ENCODE peak calls at places on chromosomes 1 and 21, in nine cellular contexts. R, D, O, N, F, H, A, Z and S are unnamed samples.

GRCh38 chr1:7615138-7615537 is 156.0 kb upstream of the VAMP3 start:
- DNase-seq in N (no peak), R (no peak), D (no peak), F (no peak), Z (peak; percentile 37), O (no peak), A (peak; percentile 30), H (no peak), S (peak; percentile 13)

GRCh38 chr1:180863158-180863775 is 49.4 kb upstream of the KIAA1614 start:
- DNase-seq in N (no peak), D (no peak), R (no peak), A (no peak), F (peak; percentile 50), Z (no peak), H (peak; percentile 33), O (no peak), S (no peak)

GRCh38 chr1:153803479-153804056 is 28.4 kb downstream of the SLC27A3 start:
- DNase-seq in H (no peak), Z (no peak), D (no peak), N (no peak), O (no peak), A (no peak), R (no peak), F (no peak), S (no peak)

GRCh38 chr1:202671388-202671787 is 38.9 kb downstream of the SYT2 start:
- DNase-seq in F (no peak), H (no peak), R (no peak), D (no peak), A (no peak), Z (no peak), N (no peak), O (no peak), S (no peak)

GRCh38 chr1:44484155-44484688 is 79.2 kb downstream of the RNF220 start:
- DNase-seq in D (no peak), H (peak; percentile 38), A (no peak), N (peak; percentile 45), F (peak; percentile 84), R (no peak), Z (no peak), O (peak; percentile 71), S (no peak)

GRCh38 chr1:54577612-54578011 is 29.6 kb downstream of the ACOT11 start:
- DNase-seq in N (peak; percentile 87), D (no peak), F (peak; percentile 19), H (no peak), Z (no peak), R (no peak), A (peak; percentile 90), O (no peak), S (peak; percentile 75)

GRCh38 chr21:41832230-41833137 is 46.7 kb downstream of the PRDM15 start:
- DNase-seq in F (no peak), D (no peak), R (no peak), H (no peak), O (no peak), N (no peak), A (no peak), Z (no peak), S (peak; percentile 55)

GRCh38 chr1:43981636-43982035 is 2.6 kb downstream of the B4GALT2 start:
- DNase-seq in Z (no peak), F (no peak), A (no peak), H (no peak), D (no peak), O (no peak), R (no peak), N (no peak), S (no peak)

GRCh38 chr1:153617677-153618076 is 1.6 kb upstream of the S100A14 start:
- DNase-seq in R (no peak), O (peak; percentile 75), N (peak; percentile 81), A (peak; percentile 93), F (no peak), H (peak; percentile 69), Z (peak; percentile 94), D (peak; percentile 49), S (peak; percentile 95)

GRCh38 chr21:14545906-14546480 is at the start of gene SAMSN1:
- DNase-seq in F (no peak), Z (no peak), D (no peak), O (no peak), R (peak; percentile 50), N (peak; percentile 35), H (no peak), A (no peak), S (peak; percentile 84)

GRCh38 chr1:227058321-227058751 is 118.2 kb downstream of the COQ8A start:
- DNase-seq in N (no peak), F (peak; percentile 85), R (no peak), O (no peak), Z (no peak), H (no peak), A (no peak), D (no peak), S (no peak)

GRCh38 chr21:29022141-29022540 is 2.3 kb upstream of the USP16 start:
- DNase-seq in N (no peak), H (no peak), O (no peak), Z (no peak), D (no peak), A (no peak), R (no peak), F (no peak), S (no peak)

GRCh38 chr1:109677459-109677858 is 9.6 kb downstream of the GSTM2 start:
- DNase-seq in F (no peak), N (no peak), Z (no peak), O (no peak), D (no peak), A (no peak), R (no peak), H (no peak), S (no peak)

GRCh38 chr1:168736450-168736980 is 7.5 kb upstream of the DPT start:
- DNase-seq in H (peak; percentile 7), R (no peak), Z (no peak), D (no peak), A (no peak), F (no peak), O (no peak), N (no peak), S (no peak)
- H3K4me1 ChIP-seq in H (no peaks in the 10 kb centered on the region), R (no peaks in the 10 kb centered on the region), Z (no peaks in the 10 kb centered on the region), D (no peaks in the 10 kb centered on the region), A (no peaks in the 10 kb centered on the region), F (no peaks in the 10 kb centered on the region), O (no peaks in the 10 kb centered on the region), N (no peaks in the 10 kb centered on the region), S (no peaks in the 10 kb centered on the region)

DNA sequence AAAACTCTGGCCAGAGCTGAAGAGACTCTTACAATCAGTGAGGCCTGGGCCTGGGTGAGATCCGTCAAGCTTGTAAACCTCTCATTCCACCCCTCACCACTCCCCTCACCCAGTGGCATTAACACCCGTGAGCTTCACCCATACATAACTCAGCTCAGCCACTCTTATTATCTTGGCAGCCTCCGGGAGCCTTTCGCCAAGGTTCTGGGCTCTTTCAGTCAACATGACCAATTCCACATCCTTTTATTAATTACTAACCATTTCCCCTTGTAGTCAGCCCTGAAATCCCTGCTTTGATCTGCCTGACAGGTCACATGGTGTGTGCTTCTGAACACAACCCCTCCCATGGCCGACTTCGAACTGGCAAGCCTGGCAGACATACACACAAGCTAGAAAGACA is 134.8 kb downstream of the SETD4 start:
- DNase-seq in Z (no peak), H (no peak), D (no peak), A (peak; percentile 77), O (no peak), F (peak; percentile 82), N (no peak), R (no peak), S (no peak)
- H3K4me1 ChIP-seq in Z (peaks cover 16% of the 10 kb centered on the region), H (no peaks in the 10 kb centered on the region), D (no peaks in the 10 kb centered on the region), A (no peaks in the 10 kb centered on the region), O (no peaks in the 10 kb centered on the region), F (peaks cover 4% of the 10 kb centered on the region), N (no peaks in the 10 kb centered on the region), R (no peaks in the 10 kb centered on the region), S (no peaks in the 10 kb centered on the region)

GRCh38 chr1:22906968-22907367 is 65.7 kb downstream of the LACTBL1 start:
- DNase-seq in D (no peak), O (no peak), A (no peak), F (no peak), H (no peak), Z (no peak), N (no peak), R (no peak), S (no peak)
- H3K4me1 ChIP-seq in D (no peaks in the 10 kb centered on the region), O (no peaks in the 10 kb centered on the region), A (no peaks in the 10 kb centered on the region), F (no peaks in the 10 kb centered on the region), H (no peaks in the 10 kb centered on the region), Z (no peaks in the 10 kb centered on the region), N (no peaks in the 10 kb centered on the region), R (no peaks in the 10 kb centered on the region), S (no peaks in the 10 kb centered on the region)

GRCh38 chr1:204867203-204867602 is 3.5 kb upstream of the NFASC start:
- DNase-seq in N (no peak), Z (no peak), D (no peak), R (no peak), O (no peak), H (no peak), A (no peak), F (no peak), S (no peak)
- H3K4me1 ChIP-seq in N (no peaks in the 10 kb centered on the region), Z (no peaks in the 10 kb centered on the region), D (peaks cover 32% of the 10 kb centered on the region), R (no peaks in the 10 kb centered on the region), O (peaks cover 2% of the 10 kb centered on the region), H (peaks cover 7% of the 10 kb centered on the region), A (peaks cover 3% of the 10 kb centered on the region), F (no peaks in the 10 kb centered on the region), S (no peaks in the 10 kb centered on the region)

GRCh38 chr1:85361606-85362005 is 85.2 kb upstream of the BCL10 start:
- DNase-seq in N (no peak), R (no peak), D (no peak), A (no peak), O (no peak), H (no peak), F (no peak), Z (no peak), S (no peak)
- H3K4me1 ChIP-seq in N (no peaks in the 10 kb centered on the region), R (no peaks in the 10 kb centered on the region), D (peaks cover 2% of the 10 kb centered on the region), A (peaks cover 31% of the 10 kb centered on the region), O (no peaks in the 10 kb centered on the region), H (no peaks in the 10 kb centered on the region), F (peaks cover 19% of the 10 kb centered on the region), Z (peaks cover 31% of the 10 kb centered on the region), S (no peaks in the 10 kb centered on the region)

DNA sequence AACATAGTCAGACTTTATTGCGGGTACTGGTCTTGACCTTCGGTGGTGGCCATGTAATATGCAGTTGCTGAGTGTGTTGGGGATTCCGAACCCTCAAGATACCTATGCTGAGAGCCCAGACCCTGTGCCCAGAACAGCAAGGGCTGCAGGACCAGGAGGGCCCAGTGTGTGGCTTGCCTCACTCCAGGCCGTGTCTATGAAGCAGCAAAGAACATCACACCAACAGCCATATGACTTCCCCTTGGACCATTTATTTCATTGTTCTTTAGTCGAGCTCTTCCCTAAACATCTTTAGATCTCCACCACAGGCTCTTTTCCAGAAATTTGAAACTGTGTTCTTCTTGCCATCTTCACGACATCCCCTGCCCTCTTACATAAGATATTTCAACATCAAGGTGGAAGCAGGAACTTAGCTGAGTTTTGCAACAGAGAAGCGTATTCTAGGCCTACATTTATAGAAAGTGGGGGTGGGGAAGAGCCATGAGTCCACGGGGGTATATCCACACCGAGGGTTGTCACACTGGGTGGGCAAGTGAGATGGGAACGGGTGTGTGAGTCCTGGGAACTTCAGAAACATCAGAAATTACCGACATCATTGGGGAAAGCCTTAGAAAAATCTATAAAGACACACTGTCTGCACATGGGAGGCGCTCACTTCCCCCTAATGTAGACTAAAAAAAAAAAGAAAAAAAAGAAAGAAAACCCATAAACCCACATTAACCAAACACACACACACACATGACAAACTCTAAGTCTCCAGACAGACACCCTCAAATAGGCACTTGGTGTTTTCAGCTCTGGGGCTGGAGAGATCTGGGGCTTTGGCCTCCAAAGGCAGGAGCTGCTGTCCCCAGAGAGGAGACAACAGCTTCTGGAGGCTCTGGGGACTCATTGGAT is 12.9 kb upstream of the SDHB start:
- DNase-seq in R (no peak), H (no peak), F (no peak), A (no peak), D (no peak), N (no peak), O (no peak), Z (no peak), S (no peak)
- H3K4me1 ChIP-seq in R (no peaks in the 10 kb centered on the region), H (no peaks in the 10 kb centered on the region), F (no peaks in the 10 kb centered on the region), A (no peaks in the 10 kb centered on the region), D (no peaks in the 10 kb centered on the region), N (no peaks in the 10 kb centered on the region), O (no peaks in the 10 kb centered on the region), Z (no peaks in the 10 kb centered on the region), S (no peaks in the 10 kb centered on the region)